ENCODE peak calls at places on chromosomes 4 and X, in four cellular contexts. One of them, this sample, is unnamed.

GRCh38 chr4:54082168-54082567 is 17.8 kb upstream of the CHIC2 start:
- DNase-seq in GM12878: no peak
- DNase-seq in K562: no peak
- DNase-seq in HL-60: no peak
- DNase-seq in this sample: no peak

GRCh38 chrX:112839856-112840255 is 775 bp downstream of the AMOT start:
- DNase-seq in GM12878: no peak
- DNase-seq in K562: no peak
- DNase-seq in HL-60: no peak
- DNase-seq in this sample: no peak

GRCh38 chrX:35115205-35115604 is 172.6 kb downstream of the FAM47B start:
- DNase-seq in GM12878: no peak
- DNase-seq in K562: no peak
- DNase-seq in HL-60: no peak
- DNase-seq in this sample: no peak

GRCh38 chrX:43865791-43866190 is 16.5 kb downstream of the MAOB start:
- DNase-seq in GM12878: no peak
- DNase-seq in K562: no peak
- DNase-seq in HL-60: no peak
- DNase-seq in this sample: no peak

GRCh38 chr4:176838611-176839411 is 46.1 kb upstream of the VEGFC start:
- DNase-seq in GM12878: no peak
- DNase-seq in K562: no peak
- DNase-seq in HL-60: no peak
- DNase-seq in this sample: no peak

GRCh38 chr4:72295966-72296557 is 264.3 kb downstream of the NPFFR2 start:
- DNase-seq in GM12878: no peak
- DNase-seq in K562: peak; percentile 46
- DNase-seq in HL-60: no peak
- DNase-seq in this sample: no peak

GRCh38 chrX:74325130-74326059 is 21.4 kb downstream of the ZCCHC13 start:
- DNase-seq in GM12878: no peak
- DNase-seq in K562: peak; percentile 41
- DNase-seq in HL-60: no peak
- DNase-seq in this sample: no peak

GRCh38 chr4:170243662-170244288 is 154.0 kb upstream of the AADAT start:
- DNase-seq in GM12878: no peak
- DNase-seq in K562: no peak
- DNase-seq in HL-60: no peak
- DNase-seq in this sample: no peak

GRCh38 chrX:7586126-7586525 is 256.8 kb upstream of the VCX start:
- DNase-seq in GM12878: no peak
- DNase-seq in K562: no peak
- DNase-seq in HL-60: peak; percentile 11
- DNase-seq in this sample: no peak

GRCh38 chr4:73257995-73258667 is 467 bp downstream of the ANKRD17 start:
- DNase-seq in GM12878: no peak
- DNase-seq in K562: peak; percentile 60
- DNase-seq in HL-60: peak; percentile 29
- DNase-seq in this sample: peak; percentile 16

GRCh38 chr4:128315756-128316520 is 28.3 kb upstream of the PGRMC2 start:
- DNase-seq in GM12878: no peak
- DNase-seq in K562: no peak
- DNase-seq in HL-60: no peak
- DNase-seq in this sample: no peak

GRCh38 chr4:8004066-8004465 is 64.4 kb upstream of the AFAP1 start:
- DNase-seq in GM12878: no peak
- DNase-seq in K562: no peak
- DNase-seq in HL-60: no peak
- DNase-seq in this sample: no peak

GRCh38 chr4:150250293-150250997 is 172.2 kb downstream of the DCLK2 start:
- DNase-seq in GM12878: no peak
- DNase-seq in K562: no peak
- DNase-seq in HL-60: no peak
- DNase-seq in this sample: no peak

GRCh38 chr4:85842540-85842939 is 367.6 kb downstream of the ARHGAP24 start:
- DNase-seq in GM12878: no peak
- DNase-seq in K562: no peak
- DNase-seq in HL-60: peak; percentile 84
- DNase-seq in this sample: no peak

GRCh38 chrX:16213970-16214369 is 46.7 kb downstream of the MAGEB17 start:
- DNase-seq in GM12878: no peak
- DNase-seq in K562: no peak
- DNase-seq in HL-60: no peak
- DNase-seq in this sample: no peak

GRCh38 chr4:52833941-52834525 is 28.1 kb upstream of the RASL11B start:
- DNase-seq in GM12878: no peak
- DNase-seq in K562: no peak
- DNase-seq in HL-60: no peak
- DNase-seq in this sample: no peak

GRCh38 chrX:121641560-121641959 is 594.1 kb downstream of the GLUD2 start:
- DNase-seq in GM12878: no peak
- DNase-seq in K562: no peak
- DNase-seq in HL-60: no peak
- DNase-seq in this sample: no peak

GRCh38 chr4:147799986-147800555 is 68.2 kb downstream of the ARHGAP10 start:
- DNase-seq in GM12878: peak; percentile 92
- DNase-seq in K562: no peak
- DNase-seq in HL-60: peak; percentile 79
- DNase-seq in this sample: peak; percentile 37

GRCh38 chrX:45445745-45446412 is 245.2 kb upstream of the DIPK2B start:
- DNase-seq in GM12878: no peak
- DNase-seq in K562: no peak
- DNase-seq in HL-60: no peak
- DNase-seq in this sample: no peak

GRCh38 chrX:71098951-71099506 is 3.4 kb downstream of the FOXO4 start:
- DNase-seq in GM12878: no peak
- DNase-seq in K562: no peak
- DNase-seq in HL-60: no peak
- DNase-seq in this sample: no peak

GRCh38 chr4:151922306-151922705 is 161.5 kb upstream of the GATB start:
- DNase-seq in GM12878: no peak
- DNase-seq in K562: no peak
- DNase-seq in HL-60: no peak
- DNase-seq in this sample: no peak

GRCh38 chrX:136049608-136050007 is 64.4 kb downstream of the SLC9A6 start:
- DNase-seq in GM12878: no peak
- DNase-seq in K562: no peak
- DNase-seq in HL-60: no peak
- DNase-seq in this sample: no peak

GRCh38 chr4:119244832-119245231 is 32.3 kb downstream of the USP53 start:
- DNase-seq in GM12878: no peak
- DNase-seq in K562: no peak
- DNase-seq in HL-60: no peak
- DNase-seq in this sample: no peak

GRCh38 chr4:119693127-119693526 is 64.5 kb upstream of the PDE5A start:
- DNase-seq in GM12878: no peak
- DNase-seq in K562: no peak
- DNase-seq in HL-60: no peak
- DNase-seq in this sample: no peak

GRCh38 chr4:183840311-183840710 is 64.8 kb upstream of the STOX2 start:
- DNase-seq in GM12878: peak; percentile 5
- DNase-seq in K562: peak; percentile 62
- DNase-seq in HL-60: peak; percentile 70
- DNase-seq in this sample: peak; percentile 42

GRCh38 chr4:82679531-82679930 is 117.7 kb upstream of the TMEM150C start:
- DNase-seq in GM12878: no peak
- DNase-seq in K562: no peak
- DNase-seq in HL-60: no peak
- DNase-seq in this sample: no peak

GRCh38 chr4:105184316-105184988 is 37.8 kb downstream of the TET2 start:
- DNase-seq in GM12878: no peak
- DNase-seq in K562: no peak
- DNase-seq in HL-60: no peak
- DNase-seq in this sample: no peak

GRCh38 chr4:34271479-34272355 is 1972.6 kb downstream of the ARAP2 start:
- DNase-seq in GM12878: no peak
- DNase-seq in K562: no peak
- DNase-seq in HL-60: no peak
- DNase-seq in this sample: no peak

GRCh38 chr4:24164054-24164453 is 274.2 kb upstream of the PPARGC1A start:
- DNase-seq in GM12878: no peak
- DNase-seq in K562: no peak
- DNase-seq in HL-60: no peak
- DNase-seq in this sample: no peak

GRCh38 chr4:72348701-72349100 is 220.3 kb downstream of the ADAMTS3 start:
- DNase-seq in GM12878: no peak
- DNase-seq in K562: no peak
- DNase-seq in HL-60: no peak
- DNase-seq in this sample: no peak

GRCh38 chrX:41332005-41332404 is 2.0 kb upstream of the DDX3X start:
- DNase-seq in GM12878: no peak
- DNase-seq in K562: no peak
- DNase-seq in HL-60: no peak
- DNase-seq in this sample: no peak

GRCh38 chr4:57074753-57075152 is 35.4 kb downstream of the IGFBP7 start:
- DNase-seq in GM12878: no peak
- DNase-seq in K562: no peak
- DNase-seq in HL-60: no peak
- DNase-seq in this sample: no peak

GRCh38 chrX:46754450-46755075 is 4.4 kb downstream of the SLC9A7 start:
- DNase-seq in GM12878: peak; percentile 75
- DNase-seq in K562: no peak
- DNase-seq in HL-60: no peak
- DNase-seq in this sample: no peak

GRCh38 chr4:48138936-48139335 is 4.9 kb upstream of the TXK start:
- DNase-seq in GM12878: peak; percentile 53
- DNase-seq in K562: no peak
- DNase-seq in HL-60: no peak
- DNase-seq in this sample: peak; percentile 9

GRCh38 chrX:105945266-105945665 is 93.3 kb downstream of the SERPINA7 start:
- DNase-seq in GM12878: no peak
- DNase-seq in K562: no peak
- DNase-seq in HL-60: no peak
- DNase-seq in this sample: no peak

GRCh38 chrX:153804100-153804595 is 9.7 kb downstream of the SSR4 start:
- DNase-seq in GM12878: no peak
- DNase-seq in K562: no peak
- DNase-seq in HL-60: no peak
- DNase-seq in this sample: no peak

GRCh38 chr4:47031011-47031678 is at the start of gene GABRB1:
- DNase-seq in GM12878: no peak
- DNase-seq in K562: peak; percentile 12
- DNase-seq in HL-60: no peak
- DNase-seq in this sample: no peak

GRCh38 chr4:1644906-1645657 is 39.0 kb downstream of the FAM53A start:
- DNase-seq in GM12878: no peak
- DNase-seq in K562: no peak
- DNase-seq in HL-60: no peak
- DNase-seq in this sample: no peak
- TF ChIP-seq SPI1 in GM12878: no peak
- TF ChIP-seq SPI1 in K562: no peak
- TF ChIP-seq SPI1 in HL-60: no peak
- TF ChIP-seq SPI1 in this sample: no peak

GRCh38 chr4:41329361-41329760 is 72.6 kb downstream of the UCHL1 start:
- DNase-seq in GM12878: no peak
- DNase-seq in K562: no peak
- DNase-seq in HL-60: no peak
- DNase-seq in this sample: no peak
- TF ChIP-seq POLR2AphosphoS5 in GM12878: no peak
- TF ChIP-seq POLR2AphosphoS5 in K562: no peak
- TF ChIP-seq POLR2AphosphoS5 in HL-60: no peak
- TF ChIP-seq POLR2AphosphoS5 in this sample: no peak

GRCh38 chrX:123590842-123591491 is 141.9 kb downstream of the THOC2 start:
- DNase-seq in GM12878: peak; percentile 24
- DNase-seq in K562: no peak
- DNase-seq in HL-60: no peak
- DNase-seq in this sample: no peak
- TF ChIP-seq SPI1 in GM12878: no peak
- TF ChIP-seq SPI1 in K562: no peak
- TF ChIP-seq SPI1 in HL-60: no peak
- TF ChIP-seq SPI1 in this sample: no peak

DNA sequence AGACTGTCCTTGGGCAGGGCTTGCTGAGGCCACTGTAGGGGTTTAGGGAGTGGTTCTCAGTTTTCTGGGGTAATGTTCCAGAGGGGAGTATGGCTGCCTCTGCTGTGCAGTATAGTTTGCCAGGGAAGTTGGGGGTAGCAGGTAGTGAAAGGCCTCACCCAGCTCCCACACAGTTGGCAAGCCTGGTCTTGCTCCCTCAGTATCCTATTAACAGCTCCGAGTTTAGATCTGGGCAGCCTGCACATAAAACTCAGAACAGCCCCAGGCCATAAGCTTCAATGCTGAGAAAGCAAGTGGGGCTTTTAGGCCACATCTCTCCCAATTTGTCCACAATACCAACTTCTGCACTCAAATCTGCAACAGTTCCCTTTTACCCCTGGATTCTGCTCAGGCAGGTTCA is 205.2 kb downstream of the GALNTL6 start:
- DNase-seq in GM12878: no peak
- DNase-seq in K562: no peak
- DNase-seq in HL-60: no peak
- DNase-seq in this sample: no peak
- TF ChIP-seq POLR2AphosphoS5 in GM12878: no peak
- TF ChIP-seq POLR2AphosphoS5 in K562: no peak
- TF ChIP-seq POLR2AphosphoS5 in HL-60: no peak
- TF ChIP-seq POLR2AphosphoS5 in this sample: no peak

GRCh38 chr4:67273676-67274075 is 271.6 kb downstream of the CENPC start:
- DNase-seq in GM12878: no peak
- DNase-seq in K562: no peak
- DNase-seq in HL-60: no peak
- DNase-seq in this sample: no peak

GRCh38 chr4:67275179-67275750 is 270.0 kb downstream of the CENPC start:
- DNase-seq in GM12878: no peak
- DNase-seq in K562: no peak
- DNase-seq in HL-60: no peak
- DNase-seq in this sample: no peak
- TF ChIP-seq SPI1 in GM12878: no peak
- TF ChIP-seq SPI1 in K562: no peak
- TF ChIP-seq SPI1 in HL-60: no peak
- TF ChIP-seq SPI1 in this sample: no peak

GRCh38 chrX:106997611-106998010 is 2.4 kb downstream of the MORC4 start:
- DNase-seq in GM12878: no peak
- DNase-seq in K562: no peak
- DNase-seq in HL-60: no peak
- DNase-seq in this sample: no peak

GRCh38 chrX:106995678-106996077 is 4.3 kb downstream of the MORC4 start:
- DNase-seq in GM12878: no peak
- DNase-seq in K562: no peak
- DNase-seq in HL-60: no peak
- DNase-seq in this sample: no peak

GRCh38 chrX:106999002-106999975 is 723 bp downstream of the MORC4 start:
- DNase-seq in GM12878: no peak
- DNase-seq in K562: no peak
- DNase-seq in HL-60: peak; percentile 7
- DNase-seq in this sample: peak; percentile 0

DNA sequence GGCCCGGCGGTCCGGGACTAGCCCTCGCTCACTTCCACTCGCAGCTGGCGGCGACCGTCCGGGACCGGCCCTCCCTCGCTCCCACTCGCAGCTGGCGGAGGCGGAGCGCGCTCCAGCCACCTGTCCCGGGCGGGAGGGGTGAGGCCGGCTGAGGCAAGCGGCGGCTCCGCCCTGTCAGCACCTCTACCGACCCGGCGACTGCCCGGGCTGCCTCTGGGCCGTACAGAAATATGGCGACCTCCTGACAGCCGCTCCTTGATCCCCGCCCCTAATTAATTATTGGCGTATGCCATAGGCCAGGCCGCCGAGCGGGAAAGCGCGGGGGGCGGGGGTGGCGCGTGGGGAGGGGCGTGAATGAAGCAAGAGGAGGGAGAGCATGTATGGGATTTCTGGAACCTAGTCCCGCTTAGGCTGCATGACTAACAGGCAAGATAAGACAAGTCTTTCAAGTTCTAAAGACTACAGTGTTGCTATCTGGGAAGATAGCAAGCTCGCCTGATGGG is at the start of gene MORC4:
- DNase-seq in GM12878: no peak
- DNase-seq in K562: peak; percentile 29
- DNase-seq in HL-60: no peak
- DNase-seq in this sample: peak; percentile 16
- TF ChIP-seq POLR2AphosphoS5 in GM12878: no peak
- TF ChIP-seq POLR2AphosphoS5 in K562: no peak
- TF ChIP-seq POLR2AphosphoS5 in HL-60: no peak
- TF ChIP-seq POLR2AphosphoS5 in this sample: no peak